ENCODE peak calls at places on chromosome 22, in five cellular contexts. J is endothelial cell of umbilical vein, U is A549, V is K562, G is neural progenitor cell. W is an unnamed sample.

GRCh38 chr22:17865183-17866055 is 91.2 kb upstream of the BID start:
- DNase-seq in J (no peak), U (no peak), V (no peak), G (no peak), W (peak)

GRCh38 chr22:27596133-27596905 is 205.2 kb downstream of the MN1 start:
- DNase-seq in J (no peak), U (no peak), V (no peak), G (no peak), W (no peak)

GRCh38 chr22:17795661-17796548 is 21.6 kb upstream of the BID start:
- DNase-seq in J (no peak), U (no peak), V (no peak), G (no peak), W (no peak)

GRCh38 chr22:17559188-17559587 is 4.1 kb upstream of the SLC25A18 start:
- DNase-seq in J (no peak), U (no peak), V (no peak), G (no peak), W (no peak)

GRCh38 chr22:44172370-44173108 is 8.2 kb upstream of the PARVG start:
- DNase-seq in J (no peak), U (no peak), V (peak), G (peak), W (no peak)

GRCh38 chr22:21936151-21936778 is 16.4 kb downstream of the PPM1F start:
- DNase-seq in J (no peak), U (no peak), V (no peak), G (no peak), W (peak)

GRCh38 chr22:20807315-20807752 is 33.4 kb downstream of the SERPIND1 start:
- DNase-seq in J (no peak), U (peak), V (peak), G (no peak), W (peak)

GRCh38 chr22:21098099-21098671 is 52.4 kb downstream of the LRRC74B start:
- DNase-seq in J (no peak), U (no peak), V (no peak), G (no peak), W (no peak)

GRCh38 chr22:39492186-39492585 is 9.9 kb upstream of the MIEF1 start:
- DNase-seq in J (no peak), U (no peak), V (no peak), G (no peak), W (no peak)

GRCh38 chr22:19984201-19984753 is 32.3 kb downstream of the ARVCF start:
- DNase-seq in J (peak), U (peak), V (peak), G (no peak), W (peak)

GRCh38 chr22:47432683-47433082 is 670.2 kb downstream of the TBC1D22A start:
- DNase-seq in J (no peak), U (no peak), V (no peak), G (no peak), W (no peak)

GRCh38 chr22:19875531-19876313 is 21.0 kb upstream of the GNB1L start:
- DNase-seq in J (peak), U (no peak), V (no peak), G (peak), W (peak)

GRCh38 chr22:20464096-20464614 is 26.5 kb upstream of the SCARF2 start:
- DNase-seq in J (no peak), U (no peak), V (no peak), G (no peak), W (no peak)

GRCh38 chr22:28002181-28002700 is 83.2 kb upstream of the PITPNB start:
- DNase-seq in J (no peak), U (no peak), V (no peak), G (no peak), W (peak)

GRCh38 chr22:23155143-23155542 is 9.9 kb downstream of the RAB36 start:
- DNase-seq in J (no peak), U (no peak), V (no peak), G (no peak), W (no peak)

GRCh38 chr22:23154461-23154860 is 9.2 kb downstream of the RAB36 start:
- DNase-seq in J (no peak), U (no peak), V (peak), G (no peak), W (no peak)

GRCh38 chr22:23155831-23156230 is 10.6 kb downstream of the RAB36 start:
- DNase-seq in J (no peak), U (no peak), V (no peak), G (no peak), W (no peak)

GRCh38 chr22:23157560-23158515 is 12.6 kb downstream of the RAB36 start:
- DNase-seq in J (no peak), U (no peak), V (no peak), G (no peak), W (no peak)

GRCh38 chr22:23156286-23156685 is 11.0 kb downstream of the RAB36 start:
- DNase-seq in J (no peak), U (no peak), V (peak), G (no peak), W (peak)
- TF ChIP-seq CTCF in J (no peak), U (no peak), V (no peak), G (no peak), W (no peak)

GRCh38 chr22:24339452-24339747 is 68.8 kb downstream of the SPECC1L start:
- DNase-seq in J (no peak), U (no peak), V (no peak), G (no peak), W (no peak)
- H3K4me2 ChIP-seq in J (no peak), U (no peak), V (no peak), G (peak), W (peak)

GRCh38 chr22:37030560-37031281 is 11.2 kb downstream of the MPST start:
- DNase-seq in J (no peak), U (no peak), V (no peak), G (no peak), W (peak)
- TF ChIP-seq CTCF in J (peak), U (no peak), V (no peak), G (peak), W (no peak)

DNA sequence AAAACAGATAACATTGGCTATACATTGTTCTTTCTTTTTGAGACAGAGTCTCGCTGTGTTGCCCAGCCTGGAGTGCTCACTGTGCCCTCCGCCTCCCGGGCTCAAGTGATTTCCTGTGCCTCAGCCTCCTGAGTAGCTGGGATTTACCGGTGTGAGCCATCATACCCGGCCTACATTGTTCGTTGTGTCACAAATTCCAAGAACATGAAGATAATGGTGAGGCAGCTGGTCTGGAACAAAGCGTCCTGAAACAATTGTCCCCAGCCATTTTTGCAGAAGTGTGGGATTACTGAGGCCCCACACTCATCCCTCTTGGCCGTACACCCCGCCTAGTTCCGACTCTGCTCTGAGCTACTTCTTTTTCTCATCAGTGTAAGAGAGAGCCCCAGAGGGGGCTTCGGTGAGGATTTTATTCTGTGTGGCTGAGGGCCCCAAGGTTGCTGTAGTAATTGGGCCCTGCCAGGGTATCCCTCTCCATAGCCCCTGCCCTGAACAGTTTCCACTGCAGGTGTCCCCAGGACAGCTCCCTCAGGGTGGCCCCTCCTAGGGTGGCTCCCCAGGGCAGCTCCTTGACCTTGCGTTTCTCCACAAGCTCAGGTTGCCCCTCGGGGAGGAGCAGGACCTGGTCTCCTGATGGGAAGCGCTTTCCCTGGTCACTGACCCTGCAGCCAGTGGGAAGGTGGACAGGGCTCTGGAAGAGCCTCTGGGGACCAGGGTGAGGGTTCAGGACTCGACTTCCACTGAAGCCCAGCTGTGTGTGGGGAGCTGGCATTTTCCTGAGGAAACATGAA is 13.1 kb upstream of the ARSA start:
- DNase-seq in J (no peak), U (no peak), V (no peak), G (peak), W (no peak)
- H3K4me2 ChIP-seq in J (no peak), U (no peak), V (no peak), G (peak), W (no peak)

DNA sequence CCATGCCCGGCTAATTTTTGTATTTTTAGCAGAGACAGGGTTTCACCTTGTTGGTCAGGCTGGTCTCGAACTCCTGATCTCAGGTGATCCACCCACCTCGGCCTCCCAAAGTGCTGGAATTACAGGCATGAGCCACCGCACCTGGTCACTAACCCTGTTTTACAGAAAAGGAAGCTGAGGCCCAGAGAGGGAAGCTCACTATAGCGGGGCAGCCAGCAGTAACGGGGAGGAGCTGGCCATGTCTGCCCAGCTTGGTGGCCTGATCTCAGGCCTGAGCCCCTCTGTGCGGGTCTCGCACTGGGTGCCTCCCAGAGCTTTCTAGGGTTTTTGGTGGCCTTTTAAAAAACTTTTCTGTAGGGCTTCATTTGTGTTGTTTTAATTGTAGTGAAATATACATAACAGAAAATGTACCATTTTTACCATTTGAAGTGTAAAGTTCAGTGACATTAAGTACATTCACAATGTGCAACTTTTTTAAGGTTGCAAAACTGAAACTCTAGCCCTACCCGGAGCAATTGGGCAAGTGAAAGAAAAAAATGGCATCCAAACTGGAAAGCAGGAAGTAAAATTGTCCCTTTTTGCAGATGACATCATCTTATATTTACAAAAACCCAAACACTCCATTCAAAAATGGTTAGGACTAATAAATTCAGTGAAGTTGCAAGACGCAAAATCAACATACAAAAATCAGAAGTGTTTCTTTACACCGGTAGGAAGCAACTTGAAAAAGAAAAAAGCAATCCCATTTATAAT is 14.5 kb upstream of the CYTH4 start:
- DNase-seq in J (no peak), U (no peak), V (no peak), G (no peak), W (no peak)
- TF ChIP-seq CTCF in J (no peak), U (no peak), V (no peak), G (no peak), W (no peak)

GRCh38 chr22:46104881-46105493 is 45.3 kb upstream of the PPARA start:
- DNase-seq in J (no peak), U (no peak), V (no peak), G (no peak), W (no peak)
- H3K4me2 ChIP-seq in J (no peak), U (peak), V (no peak), G (no peak), W (no peak)

GRCh38 chr22:49026476-49027121 is 801.1 kb downstream of the BRD1 start:
- DNase-seq in J (no peak), U (peak), V (no peak), G (peak), W (peak)
- TF ChIP-seq CTCF in J (no peak), U (peak), V (no peak), G (peak), W (no peak)

GRCh38 chr22:40681451-40681850 is 2.2 kb downstream of the MCHR1 start:
- DNase-seq in J (no peak), U (no peak), V (no peak), G (no peak), W (no peak)

GRCh38 chr22:40680819-40681183 is 1.5 kb downstream of the MCHR1 start:
- DNase-seq in J (no peak), U (no peak), V (no peak), G (no peak), W (no peak)

GRCh38 chr22:40679249-40679963 is at the start of gene MCHR1:
- DNase-seq in J (no peak), U (no peak), V (no peak), G (peak), W (no peak)

GRCh38 chr22:40678493-40679248 is 613 bp upstream of the MCHR1 start:
- DNase-seq in J (no peak), U (no peak), V (no peak), G (peak), W (no peak)

GRCh38 chr22:40679964-40680818 is 907 bp downstream of the MCHR1 start:
- DNase-seq in J (peak), U (no peak), V (no peak), G (peak), W (no peak)
- H3K4me2 ChIP-seq in J (no peak), U (no peak), V (no peak), G (peak), W (peak)

DNA sequence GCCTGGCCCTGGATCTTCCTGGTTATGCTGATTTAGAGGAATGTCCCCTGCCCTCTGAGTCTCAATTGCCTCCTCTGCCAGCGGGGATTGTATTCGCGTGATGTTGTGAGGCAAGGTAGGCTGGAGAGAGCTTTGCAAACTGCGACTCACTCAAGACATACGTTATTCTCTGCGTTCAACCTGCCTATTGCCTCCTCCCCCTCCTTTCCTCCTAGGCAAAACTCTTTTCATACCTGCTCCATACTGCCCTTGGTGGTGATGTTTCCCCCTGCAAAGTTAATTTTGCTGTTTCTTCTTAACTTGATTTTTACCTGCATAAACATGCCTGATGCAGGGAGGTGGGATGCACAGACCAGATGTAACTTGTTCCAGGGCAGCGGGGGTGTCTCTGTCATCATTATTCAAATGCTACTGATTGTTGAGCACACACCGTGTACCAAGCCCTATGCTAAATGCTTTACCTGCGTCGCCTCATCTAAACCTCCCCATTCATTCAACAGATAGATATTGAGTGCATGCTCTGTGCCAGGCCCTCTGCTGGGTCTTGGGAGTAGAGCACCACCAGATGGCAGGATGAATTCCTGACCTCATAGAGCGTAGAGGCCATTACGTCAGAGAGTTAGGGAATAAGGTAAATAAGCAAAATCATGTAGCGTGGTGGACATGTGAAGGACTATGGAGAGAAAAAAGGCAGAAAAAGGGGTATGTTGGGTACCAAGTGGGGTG is 29.0 kb downstream of the SGSM1 start:
- DNase-seq in J (peak), U (no peak), V (no peak), G (peak), W (no peak)
- TF ChIP-seq CTCF in J (peak), U (peak), V (no peak), G (peak), W (peak)

GRCh38 chr22:37909756-37910155 is 3.7 kb downstream of the MICALL1 start:
- DNase-seq in J (no peak), U (no peak), V (no peak), G (no peak), W (peak)
- H3K4me2 ChIP-seq in J (no peak), U (no peak), V (no peak), G (no peak), W (no peak)

W was measured in osteoblast.